ENCODE peak calls at places on chromosomes 2 and 18, in five cellular contexts. B, C, Z, E and J are unnamed samples.

GRCh38 chr2:187390891-187391290 is 57.2 kb downstream of the CALCRL start:
- DNase-seq in Z (no peak), C (no peak), E (peak), B (no peak), J (peak)

GRCh38 chr2:127400897-127401756 is 13.4 kb upstream of the MAP3K2 start:
- DNase-seq in C (no peak), E (peak), B (no peak), Z (no peak), J (peak)

GRCh38 chr18:34901299-34901698 is 139.9 kb upstream of the MAPRE2 start:
- DNase-seq in Z (no peak), B (no peak), C (no peak), E (no peak), J (peak)

GRCh38 chr2:84931384-84931821 is 25.9 kb downstream of the TMSB10 start:
- DNase-seq in Z (no peak), E (no peak), C (peak), B (no peak), J (no peak)

GRCh38 chr18:58186258-58186948 is 142.4 kb downstream of the NEDD4L start:
- DNase-seq in C (no peak), Z (no peak), E (no peak), B (no peak), J (no peak)

GRCh38 chr2:202049092-202049728 is 15.6 kb downstream of the FZD7 start:
- DNase-seq in Z (no peak), C (no peak), E (no peak), B (no peak), J (no peak)

GRCh38 chr2:28608829-28609400 is 113.1 kb downstream of the PLB1 start:
- DNase-seq in Z (no peak), B (no peak), E (no peak), C (no peak), J (no peak)

GRCh38 chr2:144364988-144365738 is 154.8 kb downstream of the ZEB2 start:
- DNase-seq in E (no peak), C (peak), Z (no peak), B (no peak), J (no peak)

GRCh38 chr2:100283724-100284501 is 38.4 kb downstream of the LONRF2 start:
- DNase-seq in B (no peak), E (no peak), C (no peak), Z (peak), J (no peak)

GRCh38 chr2:225998125-225998524 is 598.6 kb downstream of the NYAP2 start:
- DNase-seq in Z (no peak), C (no peak), E (no peak), B (no peak), J (no peak)

GRCh38 chr2:230865324-230865765 is 603 bp downstream of the ITM2C start:
- DNase-seq in E (no peak), C (no peak), Z (peak), B (no peak), J (no peak)

GRCh38 chr2:31188141-31188540 is 29.2 kb downstream of the CAPN14 start:
- DNase-seq in B (no peak), E (no peak), C (no peak), Z (no peak), J (no peak)

GRCh38 chr2:42829556-42830510 is 37.5 kb upstream of the HAAO start:
- DNase-seq in B (no peak), Z (no peak), E (no peak), C (no peak), J (peak)

GRCh38 chr18:702957-703659 is 9.3 kb downstream of the ENOSF1 start:
- DNase-seq in Z (no peak), C (no peak), E (peak), B (no peak), J (peak)

GRCh38 chr2:187593697-187594096 is 39.5 kb upstream of the TFPI start:
- DNase-seq in E (no peak), B (no peak), Z (no peak), C (no peak), J (no peak)

GRCh38 chr2:156177654-156178053 is 154.9 kb downstream of the NR4A2 start:
- DNase-seq in B (no peak), Z (no peak), E (peak), C (no peak), J (no peak)

GRCh38 chr18:74252032-74252380 is 39.8 kb downstream of the CYB5A start:
- DNase-seq in C (no peak), B (no peak), E (no peak), Z (no peak), J (peak)

GRCh38 chr2:176468471-176468870 is 199.2 kb downstream of the MTX2 start:
- DNase-seq in C (no peak), E (no peak), Z (no peak), B (no peak), J (no peak)

GRCh38 chr2:182951948-182952663 is 85.7 kb upstream of the FRZB start:
- DNase-seq in B (no peak), C (no peak), E (no peak), Z (no peak), J (no peak)

GRCh38 chr2:57434952-57435351 is 611.7 kb upstream of the VRK2 start:
- DNase-seq in E (no peak), B (no peak), C (no peak), Z (no peak), J (no peak)

GRCh38 chr2:5700551-5700950 is 8.4 kb downstream of the SOX11 start:
- DNase-seq in B (no peak), C (no peak), E (no peak), Z (no peak), J (no peak)

GRCh38 chr2:169752752-169753151 is 19.1 kb downstream of the KLHL23 start:
- DNase-seq in E (no peak), C (no peak), Z (no peak), B (no peak), J (no peak)

GRCh38 chr2:47002480-47003381 is 87.1 kb upstream of the MCFD2 start:
- DNase-seq in Z (no peak), E (no peak), B (no peak), C (no peak), J (no peak)

GRCh38 chr2:230823264-230823964 is 41.3 kb upstream of the ITM2C start:
- DNase-seq in Z (no peak), B (no peak), C (no peak), E (no peak), J (no peak)

DNA sequence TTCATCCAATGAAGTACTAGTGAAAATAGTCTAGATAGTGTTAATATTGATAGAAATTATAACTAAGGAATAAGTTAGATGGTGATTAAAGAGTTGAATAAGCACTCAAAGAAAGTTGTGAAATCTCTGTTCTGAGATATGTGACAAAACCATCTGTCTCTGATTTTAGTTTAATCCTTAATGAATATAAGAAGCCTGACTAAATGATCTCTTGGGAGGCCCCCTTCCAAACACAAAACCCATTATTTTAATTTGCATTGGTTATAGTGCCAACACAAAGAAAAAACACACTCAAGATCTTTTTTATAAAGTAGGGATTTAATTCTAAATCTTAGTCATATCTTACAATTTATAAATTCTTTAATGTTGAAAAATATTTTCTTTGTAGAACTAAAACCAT is 34.0 kb downstream of the SCN2A start:
- DNase-seq in C (no peak), Z (no peak), B (no peak), E (no peak), J (no peak)
- H3K27ac ChIP-seq in C (no peak), Z (no peak), B (no peak), E (no peak), J (no peak)

DNA sequence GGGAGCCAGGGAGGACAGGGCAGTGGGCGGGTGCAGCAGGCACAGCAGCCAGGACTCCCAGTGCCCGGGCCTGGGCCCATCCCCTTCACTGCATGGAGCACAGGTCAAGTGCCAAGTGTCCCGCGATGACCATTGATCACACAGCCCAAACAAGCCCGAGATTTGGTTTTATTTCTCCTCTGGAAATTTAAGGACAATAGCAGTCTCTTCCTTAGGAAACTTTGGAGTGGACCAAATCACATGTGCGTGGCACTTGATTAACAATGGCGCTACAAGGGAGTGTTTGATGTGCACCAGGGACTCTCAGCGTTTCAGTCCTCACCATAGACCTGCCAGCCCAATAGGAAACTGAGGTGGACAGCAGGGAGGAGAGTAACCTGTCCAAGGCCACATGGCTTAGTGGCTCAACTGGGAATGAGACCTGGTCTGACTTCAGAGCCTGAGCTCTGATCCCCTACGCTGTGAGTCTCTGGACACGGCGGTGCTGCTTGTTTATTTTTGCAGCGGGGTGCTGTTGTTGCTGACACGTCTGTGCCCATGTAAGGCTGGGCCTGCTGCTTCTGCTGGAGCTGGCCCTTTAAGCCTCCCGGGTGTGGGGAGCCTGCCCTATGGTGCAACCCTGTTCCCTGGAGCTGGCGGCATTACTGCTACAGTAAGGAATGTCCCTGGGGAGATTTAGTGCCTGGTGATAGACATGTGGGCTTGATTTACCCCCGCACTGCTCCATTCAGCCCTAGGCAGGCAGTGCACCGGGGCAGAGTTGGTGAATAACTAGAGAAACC is 194.2 kb downstream of the INHBB start:
- DNase-seq in B (no peak), Z (no peak), E (peak), C (no peak), J (peak)
- TF ChIP-seq HDAC2 in B (no peak), Z (no peak), E (peak), C (no peak), J (no peak)

GRCh38 chr2:64212346-64212745 is 68.1 kb upstream of the PELI1 start:
- DNase-seq in Z (no peak), C (no peak), B (no peak), E (no peak), J (no peak)
- H3K27ac ChIP-seq in Z (peak), C (peak), B (no peak), E (no peak), J (no peak)

GRCh38 chr2:26969089-26969844 is 1.2 kb upstream of the MAPRE3 start:
- DNase-seq in C (no peak), E (no peak), B (no peak), Z (no peak), J (peak)
- TF ChIP-seq HDAC2 in C (no peak), E (no peak), B (no peak), Z (no peak), J (no peak)

GRCh38 chr2:96088340-96089335 is 27.7 kb downstream of the ADRA2B start:
- DNase-seq in E (no peak), B (no peak), Z (no peak), C (no peak), J (no peak)
- H3K27ac ChIP-seq in E (no peak), B (no peak), Z (no peak), C (no peak), J (no peak)

GRCh38 chr2:80209458-80209857 is 95.1 kb downstream of the LRRTM1 start:
- DNase-seq in B (no peak), Z (no peak), C (no peak), E (no peak), J (no peak)

GRCh38 chr2:80199504-80199903 is 105.0 kb downstream of the LRRTM1 start:
- DNase-seq in B (no peak), Z (no peak), C (no peak), E (no peak), J (no peak)

GRCh38 chr2:80205498-80205897 is 99.1 kb downstream of the LRRTM1 start:
- DNase-seq in E (no peak), C (no peak), B (no peak), Z (no peak), J (no peak)
- TF ChIP-seq HDAC2 in E (no peak), C (no peak), B (no peak), Z (no peak), J (no peak)

GRCh38 chr2:37926635-37927034 is 1.5 kb downstream of the RMDN2 start:
- DNase-seq in B (no peak), Z (no peak), E (no peak), C (no peak), J (no peak)
- H3K27ac ChIP-seq in B (no peak), Z (no peak), E (no peak), C (no peak), J (no peak)